ENCODE peak calls at places on chromosomes 5 and 9, in six cellular contexts. H is Calu3, V is heart right ventricle, K is stomach, E is RWPE1, N is lower lobe of right lung. Q is an unnamed sample.

GRCh38 chr5:55578771-55579170 is 44.0 kb upstream of the PLPP1 start:
- DNase-seq in H (no peak), V (no peak), K (no peak), E (no peak), N (no peak), Q (no peak)

GRCh38 chr5:9188131-9188530 is 357.7 kb downstream of the SEMA5A start:
- DNase-seq in H (no peak), V (no peak), K (no peak), E (no peak), N (no peak), Q (no peak)

GRCh38 chr9:126440042-126440441 is 113.4 kb downstream of the MVB12B start:
- DNase-seq in H (no peak), V (no peak), K (no peak), E (no peak), N (no peak), Q (no peak)

GRCh38 chr5:140145818-140146522 is 20.2 kb downstream of the IGIP start:
- DNase-seq in H (peak; percentile 90), V (peak; percentile 82), K (peak; percentile 84), E (peak; percentile 81), N (peak; percentile 83), Q (peak; percentile 64)

GRCh38 chr9:5326893-5327548 is 12.7 kb downstream of the RLN1 start:
- DNase-seq in H (no peak), V (no peak), K (peak; percentile 50), E (no peak), N (peak; percentile 78), Q (no peak)

GRCh38 chr5:150317048-150318003 is 14.6 kb upstream of the ARSI start:
- DNase-seq in H (peak; percentile 82), V (no peak), K (no peak), E (peak; percentile 98), N (no peak), Q (no peak)

GRCh38 chr9:3337515-3337914 is 188.3 kb downstream of the RFX3 start:
- DNase-seq in H (peak; percentile 10), V (no peak), K (no peak), E (no peak), N (no peak), Q (no peak)

GRCh38 chr5:138370537-138370936 is 18.1 kb downstream of the KDM3B start:
- DNase-seq in H (no peak), V (no peak), K (no peak), E (no peak), N (no peak), Q (no peak)

GRCh38 chr5:53779541-53779981 is 219.1 kb downstream of the NDUFS4 start:
- DNase-seq in H (no peak), V (peak; percentile 26), K (no peak), E (peak; percentile 44), N (no peak), Q (no peak)

GRCh38 chr5:54013556-54014157 is 296.7 kb downstream of the ARL15 start:
- DNase-seq in H (peak; percentile 56), V (peak; percentile 16), K (no peak), E (peak; percentile 83), N (peak; percentile 50), Q (peak; percentile 85)

GRCh38 chr5:179553875-179554274 is 3.5 kb downstream of the RUFY1 start:
- DNase-seq in H (peak; percentile 58), V (no peak), K (no peak), E (peak; percentile 59), N (no peak), Q (no peak)

GRCh38 chr5:6309949-6310348 is 68.4 kb downstream of the MED10 start:
- DNase-seq in H (no peak), V (no peak), K (no peak), E (no peak), N (no peak), Q (no peak)

GRCh38 chr5:140261403-140262171 is 41.3 kb downstream of the PFDN1 start:
- DNase-seq in H (peak; percentile 88), V (peak; percentile 52), K (peak; percentile 88), E (peak; percentile 97), N (peak; percentile 76), Q (peak; percentile 96)

GRCh38 chr9:126062158-126062929 is 264.3 kb upstream of the MVB12B start:
- DNase-seq in H (no peak), V (no peak), K (no peak), E (no peak), N (no peak), Q (no peak)

GRCh38 chr9:132032584-132032945 is 47.1 kb downstream of the MED27 start:
- DNase-seq in H (no peak), V (no peak), K (no peak), E (no peak), N (peak; percentile 51), Q (no peak)

GRCh38 chr5:149002053-149002452 is 60.8 kb downstream of the SH3TC2 start:
- DNase-seq in H (peak; percentile 82), V (no peak), K (no peak), E (peak; percentile 86), N (no peak), Q (no peak)

GRCh38 chr9:133506653-133507038 is 18.1 kb downstream of the MYMK start:
- DNase-seq in H (peak; percentile 30), V (peak; percentile 65), K (peak; percentile 65), E (peak; percentile 54), N (no peak), Q (no peak)

GRCh38 chr5:98705841-98706240 is 67.6 kb upstream of the RGMB start:
- DNase-seq in H (no peak), V (no peak), K (no peak), E (no peak), N (no peak), Q (no peak)

GRCh38 chr5:9502864-9503263 is 43.0 kb downstream of the SEMA5A start:
- DNase-seq in H (no peak), V (no peak), K (no peak), E (no peak), N (no peak), Q (no peak)

GRCh38 chr5:54905246-54905770 is 80.1 kb downstream of the ESM1 start:
- DNase-seq in H (no peak), V (no peak), K (no peak), E (no peak), N (no peak), Q (no peak)

GRCh38 chr9:122372856-122373845 is 2.3 kb downstream of the PTGS1 start:
- DNase-seq in H (no peak), V (no peak), K (no peak), E (no peak), N (no peak), Q (no peak)

GRCh38 chr5:56155992-56156584 is 77.0 kb downstream of the ANKRD55 start:
- DNase-seq in H (no peak), V (no peak), K (no peak), E (no peak), N (peak; percentile 69), Q (peak; percentile 80)

GRCh38 chr5:17105744-17106450 is 111.5 kb upstream of the BASP1 start:
- DNase-seq in H (no peak), V (no peak), K (no peak), E (peak; percentile 38), N (no peak), Q (no peak)

GRCh38 chr9:115694014-115694413 is 459.6 kb upstream of the PAPPA start:
- DNase-seq in H (peak; percentile 16), V (no peak), K (no peak), E (no peak), N (no peak), Q (no peak)

GRCh38 chr5:91910247-91910646 is 527.1 kb upstream of the ARRDC3 start:
- DNase-seq in H (no peak), V (no peak), K (no peak), E (no peak), N (no peak), Q (no peak)
- TF ChIP-seq CTCF in H (no peak), V (no peak), K (no peak), E (no peak), N (no peak), Q (no peak)

GRCh38 chr9:109052416-109052815 is 39.1 kb upstream of the CTNNAL1 start:
- DNase-seq in H (no peak), V (no peak), K (no peak), E (no peak), N (no peak), Q (no peak)
- TF ChIP-seq CTCF in H (no peak), V (no peak), K (no peak), E (no peak), N (no peak), Q (no peak)

DNA sequence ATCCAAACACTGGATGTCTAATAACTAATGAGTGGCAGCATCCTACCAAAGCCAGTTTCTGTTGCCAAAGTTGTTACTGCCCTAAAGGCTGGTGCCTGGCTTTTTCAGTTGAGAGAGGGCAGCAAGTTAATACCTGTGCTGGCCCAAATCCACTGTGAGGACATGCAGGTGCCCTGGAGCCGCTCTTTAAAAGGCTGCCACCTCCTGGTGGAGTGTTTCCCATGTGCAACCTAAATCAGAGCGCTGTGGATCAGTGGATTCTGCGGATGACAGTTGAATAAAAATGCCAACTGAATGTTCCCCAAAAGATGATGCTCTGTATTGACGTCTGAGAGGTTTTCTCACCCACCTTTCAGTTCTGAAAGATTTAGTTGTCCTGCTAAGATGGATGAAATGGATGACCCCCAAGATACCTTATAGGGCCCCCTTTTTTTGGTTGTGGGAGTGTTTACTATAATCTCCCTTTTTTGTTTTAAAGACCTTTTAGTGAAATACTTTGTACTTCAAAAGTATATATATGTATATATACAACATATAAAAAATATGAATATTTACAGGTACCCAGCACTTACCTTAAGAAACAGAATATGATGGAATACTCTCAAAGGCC is 146.4 kb downstream of the EGFLAM start:
- DNase-seq in H (peak; percentile 41), V (no peak), K (peak; percentile 36), E (peak; percentile 13), N (no peak), Q (no peak)
- TF ChIP-seq CTCF in H (peak; percentile 27), V (no peak), K (no peak), E (no peak), N (peak; percentile 12), Q (no peak)

GRCh38 chr5:103041071-103041676 is 78.8 kb downstream of the GIN1 start:
- DNase-seq in H (no peak), V (no peak), K (no peak), E (peak; percentile 44), N (no peak), Q (no peak)
- TF ChIP-seq CTCF in H (peak; percentile 48), V (peak; percentile 60), K (no peak), E (peak; percentile 76), N (peak; percentile 45), Q (peak; percentile 47)

Q was measured in CD14-positive monocyte.